ENCODE peak calls at places on chromosome 9, in seven cellular contexts. H is NCI-H1092 treated with DMSO at 0.1 percent for 48 hours, O is AG09309, U is T-helper 1 cell, N is right lobe of liver, X is SK-MEL-5, L is NCI-H2029. Y is an unnamed sample.

GRCh38 chr9:90969021-90969675 is 167.5 kb downstream of the SYK start:
- DNase-seq in H (peak; percentile 22), O (no peak), U (no peak), N (no peak), X (no peak), L (peak; percentile 26), Y (no peak)

GRCh38 chr9:70218767-70219166 is 40.0 kb upstream of the SMC5 start:
- DNase-seq in H (no peak), O (peak; percentile 45), U (no peak), N (no peak), X (no peak), L (no peak), Y (no peak)

GRCh38 chr9:14799030-14799429 is 76.5 kb upstream of the CER1 start:
- DNase-seq in H (no peak), O (no peak), U (no peak), N (no peak), X (no peak), L (no peak), Y (no peak)

GRCh38 chr9:127931092-127931881 is 710 bp upstream of the PIP5KL1 start:
- DNase-seq in H (no peak), O (no peak), U (no peak), N (no peak), X (peak; percentile 62), L (peak; percentile 89), Y (no peak)

GRCh38 chr9:83242066-83242465 is 179.1 kb upstream of the RASEF start:
- DNase-seq in H (no peak), O (no peak), U (no peak), N (no peak), X (no peak), L (peak; percentile 4), Y (no peak)

GRCh38 chr9:76605271-76605670 is 146.3 kb downstream of the GCNT1 start:
- DNase-seq in H (no peak), O (no peak), U (no peak), N (no peak), X (no peak), L (no peak), Y (no peak)

GRCh38 chr9:98916660-98917059 is 27.0 kb upstream of the COL15A1 start:
- DNase-seq in H (no peak), O (no peak), U (no peak), N (no peak), X (no peak), L (no peak), Y (no peak)

GRCh38 chr9:135985459-135985774 is 24.2 kb upstream of the UBAC1 start:
- DNase-seq in H (no peak), O (no peak), U (no peak), N (no peak), X (no peak), L (no peak), Y (no peak)

GRCh38 chr9:93596399-93596798 is 20.0 kb downstream of the PHF2 start:
- DNase-seq in H (no peak), O (no peak), U (no peak), N (no peak), X (no peak), L (no peak), Y (no peak)

GRCh38 chr9:114385412-114386181 is 2.2 kb downstream of the AKNA start:
- DNase-seq in H (no peak), O (peak; percentile 75), U (peak; percentile 98), N (peak; percentile 76), X (peak; percentile 89), L (no peak), Y (peak; percentile 89)